ENCODE peak calls at places on chromosome X, in seven cellular contexts. B is AG04450; J is ovary; A is fibroblast of lung; I is WERI-Rb-1; Y is heart left ventricle; N is CD8-positive, alpha-beta memory T cell. P is an unnamed sample.

GRCh38 chrX:82127228-82128123 is 925.6 kb downstream of the SH3BGRL start:
- DNase-seq in B (no peak), J (no peak), A (no peak), I (no peak), Y (no peak), N (no peak), P (no peak)

GRCh38 chrX:51496501-51497291 is at the start of gene NUDT11:
- DNase-seq in B (no peak), J (peak), A (peak), I (no peak), Y (peak), N (peak), P (no peak)

GRCh38 chrX:77597090-77597489 is 149.9 kb downstream of the FGF16 start:
- DNase-seq in B (peak), J (no peak), A (peak), I (no peak), Y (no peak), N (no peak), P (no peak)

GRCh38 chrX:39866229-39866628 is 231.5 kb downstream of the BCOR start:
- DNase-seq in B (no peak), J (no peak), A (no peak), I (no peak), Y (no peak), N (no peak), P (no peak)

GRCh38 chrX:120302434-120302833 is 8.8 kb downstream of the TMEM255A start:
- DNase-seq in B (no peak), J (no peak), A (no peak), I (no peak), Y (no peak), N (peak), P (no peak)

GRCh38 chrX:39854772-39855747 is 242.7 kb downstream of the BCOR start:
- DNase-seq in B (no peak), J (no peak), A (no peak), I (no peak), Y (no peak), N (peak), P (no peak)

GRCh38 chrX:16838202-16839066 is 31.7 kb downstream of the RBBP7 start:
- DNase-seq in B (no peak), J (no peak), A (peak), I (no peak), Y (peak), N (no peak), P (no peak)

GRCh38 chrX:139204903-139205667 is 325.5 kb upstream of the F9 start:
- DNase-seq in B (no peak), J (peak), A (no peak), I (no peak), Y (peak), N (no peak), P (no peak)

GRCh38 chrX:152313529-152314302 is 137.4 kb downstream of the GABRA3 start:
- DNase-seq in B (no peak), J (no peak), A (no peak), I (no peak), Y (no peak), N (no peak), P (no peak)

GRCh38 chrX:23332888-23333821 is 1.5 kb upstream of the PTCHD1 start:
- DNase-seq in B (no peak), J (no peak), A (no peak), I (peak), Y (no peak), N (no peak), P (no peak)

GRCh38 chrX:120380699-120381098 is 18.8 kb downstream of the ATP1B4 start:
- DNase-seq in B (no peak), J (no peak), A (peak), I (peak), Y (no peak), N (peak), P (no peak)

GRCh38 chrX:125288343-125288742 is 31.3 kb upstream of the TEX13C start:
- DNase-seq in B (no peak), J (no peak), A (no peak), I (no peak), Y (no peak), N (no peak), P (no peak)

GRCh38 chrX:31287861-31288260 is 216.0 kb upstream of the FTHL17 start:
- DNase-seq in B (no peak), J (no peak), A (no peak), I (no peak), Y (no peak), N (no peak), P (no peak)

GRCh38 chrX:149074429-149074828 is 430.7 kb downstream of the IDS start:
- DNase-seq in B (no peak), J (peak), A (peak), I (no peak), Y (peak), N (no peak), P (no peak)

GRCh38 chrX:30812326-30812725 is 76.7 kb downstream of the TAB3 start:
- DNase-seq in B (no peak), J (no peak), A (no peak), I (no peak), Y (no peak), N (no peak), P (no peak)

DNA sequence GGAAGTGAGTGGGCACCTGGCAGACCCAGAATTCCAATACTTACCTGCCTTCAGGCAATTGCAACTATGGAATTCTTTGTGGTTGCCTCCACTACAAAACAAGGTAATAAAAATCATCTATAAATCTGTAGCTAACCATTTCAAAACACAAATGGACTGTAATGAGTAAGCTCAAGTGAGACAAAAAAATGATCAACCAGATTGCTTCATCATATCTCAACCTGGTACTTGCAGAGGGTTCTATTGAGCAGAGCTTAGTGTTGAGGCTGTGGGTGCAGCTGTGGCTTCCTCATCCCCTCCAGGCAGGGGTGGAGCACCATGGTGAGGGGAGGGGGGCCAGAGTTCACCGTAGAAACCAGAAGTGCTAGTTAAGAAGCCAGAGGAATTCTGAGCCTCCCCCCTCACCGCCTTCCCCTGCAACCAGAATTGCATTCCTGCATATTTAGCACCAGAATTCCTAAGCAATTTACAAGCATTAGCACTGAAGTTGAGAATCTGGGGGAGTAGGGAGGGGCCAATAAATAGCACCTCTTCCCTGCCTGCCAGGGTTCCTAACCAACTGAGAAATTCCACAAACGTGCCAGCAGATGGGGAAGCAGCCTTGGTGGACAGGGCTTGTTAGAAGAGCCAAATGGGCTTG is 11.5 kb downstream of the CTAG1A start:
- DNase-seq in B (no peak), J (no peak), A (no peak), I (peak), Y (no peak), N (no peak), P (peak)
- H3K27ac ChIP-seq in B (no peak), J (no peak), A (no peak), I (no peak), Y (no peak), N (no peak), P (peak)

GRCh38 chrX:6707497-6707896 is 172.6 kb upstream of the VCX3A start:
- DNase-seq in B (no peak), J (no peak), A (no peak), I (no peak), Y (no peak), N (no peak), P (no peak)
- H3K27ac ChIP-seq in B (no peak), J (no peak), A (no peak), I (peak), Y (no peak), N (no peak), P (no peak)

GRCh38 chrX:131288738-131289511 is at the start of gene IGSF1:
- DNase-seq in B (no peak), J (peak), A (peak), I (no peak), Y (peak), N (no peak), P (no peak)
- H3K27ac ChIP-seq in B (no peak), J (no peak), A (no peak), I (no peak), Y (no peak), N (no peak), P (no peak)

GRCh38 chrX:104750146-104750699 is 184.2 kb downstream of the IL1RAPL2 start:
- DNase-seq in B (no peak), J (no peak), A (no peak), I (no peak), Y (no peak), N (no peak), P (no peak)
- H3K27ac ChIP-seq in B (no peak), J (no peak), A (no peak), I (no peak), Y (no peak), N (no peak), P (no peak)

DNA sequence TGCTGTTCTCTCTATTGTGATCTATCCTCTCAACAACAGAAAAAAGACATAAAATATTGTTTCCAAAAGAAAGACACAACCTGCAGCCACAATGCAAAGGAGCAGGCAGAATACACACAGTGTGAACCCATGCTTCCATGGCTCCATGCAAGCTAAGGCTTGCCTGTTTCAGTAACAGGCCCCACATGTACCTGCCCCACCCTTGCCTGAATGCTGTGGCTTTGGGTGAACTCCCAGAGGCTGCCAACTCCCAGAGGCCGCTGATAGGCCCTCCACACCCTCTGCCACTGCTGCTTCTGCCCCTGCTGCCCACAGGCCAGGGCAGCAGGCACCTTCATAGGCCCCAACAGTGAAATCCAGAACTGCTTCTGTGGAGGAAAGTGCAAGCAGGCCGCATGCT is 313.9 kb downstream of the CHIC1 start:
- DNase-seq in B (no peak), J (no peak), A (no peak), I (no peak), Y (no peak), N (no peak), P (peak)
- H3K27ac ChIP-seq in B (no peak), J (no peak), A (no peak), I (no peak), Y (no peak), N (no peak), P (no peak)

DNA sequence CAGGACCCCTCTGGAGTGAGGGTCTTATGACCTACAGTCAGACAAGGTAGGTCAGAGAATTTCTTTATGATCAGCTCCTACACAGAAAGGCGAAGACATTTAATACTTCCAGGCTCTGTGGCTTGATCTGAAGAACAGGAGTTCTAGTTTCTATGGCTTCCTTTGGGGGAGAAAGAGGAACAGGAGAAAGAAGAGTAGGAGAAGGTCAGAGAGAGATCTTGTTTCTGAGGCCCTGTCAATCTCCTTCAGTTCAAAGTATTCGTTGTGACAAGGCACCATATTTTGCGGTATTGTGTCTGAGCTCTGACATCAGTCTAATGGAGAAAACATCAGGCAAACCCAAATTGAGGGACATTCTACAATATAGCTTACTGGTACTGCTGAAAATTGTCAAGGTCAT is 16.7 kb downstream of the TMSB4X start:
- DNase-seq in B (no peak), J (no peak), A (no peak), I (no peak), Y (no peak), N (no peak), P (no peak)
- H3K27ac ChIP-seq in B (no peak), J (no peak), A (no peak), I (no peak), Y (no peak), N (no peak), P (no peak)

GRCh38 chrX:42804524-42804923 is 26.6 kb upstream of the PPP1R2C start:
- DNase-seq in B (no peak), J (no peak), A (no peak), I (no peak), Y (no peak), N (no peak), P (no peak)
- H3K27ac ChIP-seq in B (no peak), J (no peak), A (no peak), I (no peak), Y (no peak), N (no peak), P (no peak)

DNA sequence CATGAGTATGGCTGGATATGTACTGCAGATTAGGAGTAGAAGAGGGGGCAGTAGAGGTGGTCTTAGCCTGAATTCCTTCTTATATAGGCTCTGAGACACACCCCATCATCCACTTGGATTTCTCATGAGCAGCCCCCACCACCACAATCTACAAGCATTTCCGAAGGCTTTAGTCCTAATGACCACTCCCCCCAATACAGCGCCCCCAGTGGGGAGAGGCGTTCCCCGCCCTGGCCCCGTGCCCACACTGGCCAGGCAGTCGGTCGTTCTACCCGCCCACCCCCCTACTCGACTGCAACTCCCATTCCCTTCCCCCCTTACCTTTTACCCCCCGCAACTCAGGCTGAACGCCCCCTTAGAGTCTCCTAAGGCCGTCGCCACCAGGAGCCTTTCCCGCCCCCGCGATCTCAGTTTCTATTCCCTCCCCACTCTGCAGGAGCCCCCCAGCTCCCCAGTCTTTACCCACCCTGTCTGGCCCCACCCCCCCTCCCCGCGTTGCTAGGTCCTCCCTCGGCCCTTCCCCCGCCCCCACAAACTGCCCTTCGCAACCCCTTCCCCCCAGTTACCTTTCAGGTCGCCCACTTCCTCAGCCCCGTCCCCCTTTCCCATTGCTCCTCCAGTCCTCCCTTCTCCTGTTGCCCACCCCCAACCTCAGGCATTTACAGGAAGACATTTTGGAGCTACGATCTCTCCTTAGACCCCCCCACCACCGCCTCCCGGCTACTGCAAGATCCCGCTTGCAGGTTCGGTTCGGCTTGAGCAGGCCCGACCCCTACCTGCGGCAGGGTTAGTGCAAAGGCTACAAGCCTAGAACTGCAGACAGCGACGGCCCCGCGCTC is 468 bp downstream of the ZMYM3 start:
- DNase-seq in B (no peak), J (peak), A (peak), I (peak), Y (peak), N (peak), P (no peak)
- H3K27ac ChIP-seq in B (no peak), J (peak), A (peak), I (peak), Y (peak), N (peak), P (no peak)